ENCODE peak calls at places on chromosomes 5 and 9, in five cellular contexts. I is SK-N-SH, D is OCI-LY7, A is hepatocyte, T is PC-3. P is an unnamed sample.

GRCh38 chr5:77993799-77994318 is 217.7 kb upstream of the TBCA start:
- DNase-seq in I (no peak), D (no peak), A (no peak), T (no peak), P (peak; percentile 31)

GRCh38 chr5:135353952-135354721 is 44.9 kb downstream of the MACROH2A1 start:
- DNase-seq in A (no peak), D (no peak), T (peak; percentile 41), I (no peak), P (no peak)

GRCh38 chr5:5234912-5235311 is 94.8 kb downstream of the ADAMTS16 start:
- DNase-seq in D (no peak), T (no peak), A (no peak), I (no peak), P (no peak)

GRCh38 chr9:20477940-20478620 is 144.2 kb downstream of the MLLT3 start:
- DNase-seq in T (peak; percentile 16), A (no peak), D (no peak), I (no peak), P (peak; percentile 34)

GRCh38 chr9:123251741-123252140 is 16.6 kb downstream of the STRBP start:
- DNase-seq in I (no peak), A (no peak), T (no peak), D (no peak), P (no peak)

GRCh38 chr9:136631038-136632000 is 31.4 kb upstream of the EGFL7 start:
- DNase-seq in D (peak; percentile 77), I (peak; percentile 90), A (peak; percentile 87), T (peak; percentile 72), P (peak; percentile 84)

GRCh38 chr9:124320062-124320973 is 62.6 kb downstream of the NEK6 start:
- DNase-seq in A (peak; percentile 79), I (peak; percentile 92), D (peak; percentile 70), T (peak; percentile 68), P (peak; percentile 90)

GRCh38 chr9:111886983-111887718 is 9.5 kb upstream of the UGCG start:
- DNase-seq in D (peak; percentile 33), T (no peak), I (no peak), A (no peak), P (no peak)

GRCh38 chr9:88322906-88323566 is 65.2 kb upstream of the SPIN1 start:
- DNase-seq in T (no peak), A (no peak), I (no peak), D (peak; percentile 78), P (no peak)

GRCh38 chr9:87875839-87876545 is 6.7 kb upstream of the SPATA31E1 start:
- DNase-seq in D (no peak), T (no peak), I (no peak), A (peak; percentile 9), P (no peak)

GRCh38 chr5:103938151-103938671 is 375.6 kb upstream of the NUDT12 start:
- DNase-seq in D (no peak), T (no peak), A (no peak), I (no peak), P (no peak)

GRCh38 chr9:105500108-105500766 is 52.4 kb downstream of the FSD1L start:
- DNase-seq in T (no peak), I (no peak), D (peak; percentile 8), A (no peak), P (no peak)

GRCh38 chr9:109064963-109065701 is 51.8 kb upstream of the CTNNAL1 start:
- DNase-seq in D (no peak), I (no peak), T (peak; percentile 83), A (peak; percentile 30), P (no peak)

GRCh38 chr5:170524576-170524975 is 20.8 kb downstream of the KCNIP1 start:
- DNase-seq in D (no peak), I (no peak), T (no peak), A (no peak), P (no peak)

GRCh38 chr9:119185298-119185697 is 183.9 kb downstream of the BRINP1 start:
- DNase-seq in I (no peak), A (no peak), D (no peak), T (no peak), P (no peak)

GRCh38 chr5:41821051-41821450 is 49.2 kb downstream of the OXCT1 start:
- DNase-seq in T (no peak), D (no peak), I (no peak), A (no peak), P (no peak)

GRCh38 chr9:100595391-100596199 is 17.7 kb downstream of the CAVIN4 start:
- DNase-seq in D (peak; percentile 59), I (peak; percentile 57), T (peak; percentile 82), A (peak; percentile 77), P (peak; percentile 80)

GRCh38 chr9:96853711-96854072 is 622 bp downstream of the ZNF782 start:
- DNase-seq in D (peak; percentile 46), I (no peak), A (peak; percentile 11), T (peak; percentile 5), P (no peak)

GRCh38 chr5:178642351-178642909 is 15.6 kb upstream of the CLK4 start:
- DNase-seq in D (no peak), T (peak; percentile 99), A (peak; percentile 31), I (peak; percentile 26), P (no peak)

GRCh38 chr9:114691046-114691955 is 9.3 kb upstream of the TEX48 start:
- DNase-seq in I (no peak), A (no peak), T (peak; percentile 96), D (no peak), P (no peak)

GRCh38 chr9:108444400-108445358 is 411.1 kb downstream of the ACTL7B start:
- DNase-seq in T (peak; percentile 91), A (peak; percentile 60), D (no peak), I (no peak), P (no peak)

GRCh38 chr9:13447551-13448422 is 168.3 kb upstream of the MPDZ start:
- DNase-seq in D (no peak), T (no peak), A (no peak), I (no peak), P (no peak)

GRCh38 chr9:21656776-21657637 is 145.4 kb upstream of the MTAP start:
- DNase-seq in A (no peak), D (no peak), I (no peak), T (peak; percentile 94), P (no peak)

GRCh38 chr5:52987711-52988329 is 1.3 kb upstream of the ITGA2 start:
- DNase-seq in T (peak; percentile 97), A (peak; percentile 69), I (no peak), D (no peak), P (no peak)

GRCh38 chr9:97575673-97576048 is 57.5 kb downstream of the TSTD2 start:
- DNase-seq in A (no peak), D (no peak), T (no peak), I (no peak), P (no peak)

GRCh38 chr9:37480759-37481158 is 5.0 kb upstream of the POLR1E start:
- DNase-seq in I (no peak), D (peak; percentile 48), T (no peak), A (no peak), P (no peak)
- TF ChIP-seq EZH2phosphoT487 in I (no peak), D (no peak), T (no peak), A (no peak), P (no peak)

DNA sequence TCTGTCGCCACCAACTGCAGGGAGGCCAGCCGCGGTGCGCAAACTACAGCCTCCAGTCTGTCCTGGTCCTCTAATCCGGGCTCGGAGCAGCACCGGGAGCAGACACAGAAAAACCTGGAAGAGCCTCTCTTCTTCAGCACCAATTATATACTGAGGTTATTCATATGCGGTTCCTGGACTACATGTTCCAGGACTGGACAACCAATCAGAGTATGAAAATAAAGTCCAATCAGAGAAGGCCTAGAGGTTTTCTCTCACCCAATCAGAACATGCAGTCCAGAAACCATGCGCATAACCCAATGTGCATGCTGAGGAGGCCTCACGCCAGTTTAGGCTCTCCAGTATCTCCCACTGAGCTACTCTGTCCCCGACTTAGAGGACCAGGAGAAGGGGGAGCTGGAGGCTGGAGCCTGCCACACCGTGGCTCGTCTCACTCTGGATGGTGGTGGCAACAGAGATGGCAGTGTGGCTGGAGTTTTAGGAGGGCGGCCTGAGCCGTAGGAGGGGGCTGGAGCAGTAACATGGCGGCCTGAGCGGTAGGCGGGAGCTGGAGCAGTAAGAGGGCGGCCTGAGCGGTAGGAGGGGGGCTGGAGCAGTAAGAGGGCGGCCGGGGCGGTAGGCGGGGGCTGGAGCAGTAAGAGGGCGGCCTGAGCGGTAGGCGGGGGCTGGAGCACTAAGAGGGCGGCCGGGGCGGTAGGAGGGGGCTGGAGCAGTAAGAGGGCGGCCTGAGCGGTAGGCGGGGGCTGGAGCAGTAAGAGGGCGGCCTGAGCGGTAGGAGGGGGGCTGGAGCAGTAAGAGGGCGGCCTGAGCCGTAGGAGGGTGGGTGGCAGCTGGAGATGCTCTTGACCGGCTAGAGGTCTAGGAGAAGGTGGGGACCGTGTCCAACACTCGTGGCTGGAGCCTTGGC is 20.4 kb upstream of the TRIM52 start:
- DNase-seq in D (no peak), T (no peak), A (peak; percentile 94), I (peak; percentile 94), P (peak; percentile 99)
- TF ChIP-seq CTCF in D (no peak), T (no peak), A (no peak), I (no peak), P (no peak)

DNA sequence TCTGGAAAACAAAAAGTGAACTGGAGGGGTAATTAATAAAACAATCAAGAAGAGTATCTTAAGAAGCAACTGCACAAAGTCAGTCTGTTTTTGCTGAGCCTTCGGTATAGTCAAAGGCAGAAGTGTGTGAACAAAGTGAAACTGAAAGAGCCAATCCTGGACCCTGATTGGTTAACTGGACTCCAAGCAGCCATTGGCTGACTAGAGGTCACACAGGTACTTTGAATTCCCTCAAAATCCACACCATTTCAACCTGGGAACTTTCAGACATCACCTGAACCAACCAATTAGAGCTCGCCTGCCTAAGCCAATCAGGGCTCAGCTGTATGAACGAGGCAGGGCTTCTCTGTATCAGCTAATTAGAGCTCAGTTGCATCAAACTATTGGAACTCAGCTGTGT is 286.7 kb downstream of the TLE4 start:
- DNase-seq in I (no peak), T (peak; percentile 49), A (no peak), D (no peak), P (no peak)
- TF ChIP-seq EZH2phosphoT487 in I (no peak), T (no peak), A (no peak), D (no peak), P (no peak)

GRCh38 chr5:153629027-153629426 is 138.6 kb downstream of the GRIA1 start:
- DNase-seq in T (peak; percentile 74), A (peak; percentile 53), D (peak; percentile 72), I (peak; percentile 1), P (peak; percentile 73)
- TF ChIP-seq CTCF in T (peak; percentile 25), A (peak; percentile 25), D (peak; percentile 69), I (peak; percentile 69), P (peak; percentile 47)

GRCh38 chr5:120538644-120539043 is 74.5 kb downstream of the PRR16 start:
- DNase-seq in T (peak; percentile 11), D (no peak), I (no peak), A (no peak), P (no peak)

GRCh38 chr5:120538149-120538548 is 74.0 kb downstream of the PRR16 start:
- DNase-seq in D (no peak), I (no peak), A (no peak), T (peak; percentile 55), P (no peak)

GRCh38 chr5:120540097-120540496 is 76.0 kb downstream of the PRR16 start:
- DNase-seq in T (no peak), A (no peak), D (no peak), I (no peak), P (no peak)

GRCh38 chr5:120535900-120536299 is 71.8 kb downstream of the PRR16 start:
- DNase-seq in A (no peak), I (no peak), D (no peak), T (peak; percentile 35), P (no peak)

GRCh38 chr5:120539471-120539870 is 75.4 kb downstream of the PRR16 start:
- DNase-seq in D (no peak), T (no peak), I (no peak), A (no peak), P (no peak)
- TF ChIP-seq EZH2phosphoT487 in D (no peak), T (no peak), I (no peak), A (no peak), P (no peak)

GRCh38 chr5:72402959-72403628 is 82.9 kb downstream of the PTCD2 start:
- DNase-seq in T (peak; percentile 21), A (no peak), I (no peak), D (no peak), P (peak; percentile 57)
- TF ChIP-seq CTCF in T (peak; percentile 59), A (no peak), I (peak; percentile 45), D (peak; percentile 67), P (peak; percentile 75)

GRCh38 chr9:121690316-121690715 is 38.9 kb downstream of the DAB2IP start:
- DNase-seq in T (no peak), D (no peak), I (no peak), A (peak; percentile 35), P (no peak)
- TF ChIP-seq EZH2phosphoT487 in T (no peak), D (no peak), I (no peak), A (no peak), P (no peak)